ENCODE peak calls at places on chromosomes 11 and 22, in four cellular contexts. O is K562, M is HepG2, S is HCT116. H is an unnamed sample.

GRCh38 chr11:2974272-2974671 is 17.9 kb downstream of the NAP1L4 start:
- DNase-seq in O (no peak), M (no peak), S (no peak), H (no peak)

GRCh38 chr11:48237727-48238126 is 7.2 kb upstream of the OR4X2 start:
- DNase-seq in O (no peak), M (no peak), S (no peak), H (no peak)

GRCh38 chr11:78796956-78797355 is 222.3 kb upstream of the NARS2 start:
- DNase-seq in O (no peak), M (no peak), S (no peak), H (peak)

GRCh38 chr11:73286240-73286810 is 14.2 kb downstream of the P2RY6 start:
- DNase-seq in O (no peak), M (no peak), S (no peak), H (no peak)

GRCh38 chr11:48879256-48879655 is 104.4 kb downstream of the TRIM51G start:
- DNase-seq in O (no peak), M (no peak), S (no peak), H (no peak)

GRCh38 chr22:28909375-28909774 is 26.0 kb downstream of the ZNRF3 start:
- DNase-seq in O (peak), M (no peak), S (no peak), H (no peak)

GRCh38 chr11:114847599-114847998 is 169.3 kb downstream of the NXPE2 start:
- DNase-seq in O (no peak), M (no peak), S (no peak), H (no peak)

GRCh38 chr11:36450391-36450714 is 59.7 kb downstream of the TRAF6 start:
- DNase-seq in O (no peak), M (no peak), S (no peak), H (no peak)

GRCh38 chr11:7977251-7977917 is 9.8 kb upstream of the EIF3F start:
- DNase-seq in O (no peak), M (no peak), S (no peak), H (peak)

GRCh38 chr11:66218846-66219620 is 49.4 kb upstream of the RAB1B start:
- DNase-seq in O (no peak), M (no peak), S (no peak), H (no peak)

GRCh38 chr11:66216911-66217310 is 51.5 kb upstream of the RAB1B start:
- DNase-seq in O (no peak), M (no peak), S (no peak), H (no peak)

GRCh38 chr11:66219846-66220565 is 48.4 kb upstream of the RAB1B start:
- DNase-seq in O (no peak), M (no peak), S (no peak), H (no peak)

GRCh38 chr11:66220566-66220935 is 47.9 kb upstream of the RAB1B start:
- DNase-seq in O (no peak), M (no peak), S (no peak), H (no peak)

GRCh38 chr11:66218026-66218425 is 50.4 kb upstream of the RAB1B start:
- DNase-seq in O (no peak), M (no peak), S (no peak), H (no peak)
- TF ChIP-seq TCF7L2 in O (no peak), M (no peak), S (no peak), H (no peak)

GRCh38 chr22:27168681-27169080 is 511.3 kb downstream of the MIAT start:
- DNase-seq in O (no peak), M (no peak), S (no peak), H (no peak)
- TF ChIP-seq REST in O (no peak), M (no peak), S (no peak), H (no peak)

DNA sequence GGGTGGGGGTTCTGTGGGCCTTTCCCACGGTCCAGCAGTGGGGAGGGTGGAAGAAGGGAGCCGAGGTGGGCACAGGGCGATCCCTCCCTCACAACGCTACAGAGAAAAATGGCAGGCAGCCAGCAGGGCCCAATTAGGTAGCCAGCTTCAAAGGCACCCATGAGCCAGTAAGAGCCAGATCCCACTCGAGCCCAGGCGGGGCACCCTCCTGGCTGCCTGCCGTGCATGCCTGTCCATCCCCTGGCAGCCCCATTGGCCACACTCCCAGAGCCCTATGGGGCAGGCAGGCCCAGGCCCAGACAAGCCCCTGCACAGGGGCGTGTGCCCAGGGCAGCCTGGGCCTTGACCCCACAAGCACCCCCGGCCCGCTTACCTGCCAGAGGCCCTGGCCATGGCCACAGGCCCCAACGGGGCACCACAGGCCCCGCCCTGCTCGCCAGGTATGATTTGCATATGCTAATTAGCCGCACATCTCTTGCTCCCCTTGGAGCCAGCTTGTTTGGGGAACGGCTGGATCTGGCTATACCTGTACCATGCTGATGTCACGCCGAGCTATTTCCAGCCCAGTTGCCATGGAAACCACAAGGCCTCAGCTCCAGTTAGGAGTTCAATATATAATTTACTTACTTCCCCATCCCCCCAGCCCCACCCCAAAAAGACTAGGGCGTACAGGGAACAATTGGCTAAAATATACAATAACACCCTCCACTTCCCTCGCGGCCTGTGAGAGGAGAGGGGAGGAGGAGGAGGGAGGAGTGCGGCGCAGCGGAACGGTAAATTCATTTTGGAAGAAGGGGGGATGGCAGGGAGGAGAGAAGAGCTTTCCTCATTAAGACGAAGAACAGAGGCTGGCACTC is 47.5 kb upstream of the TCF20 start:
- DNase-seq in O (no peak), M (no peak), S (no peak), H (no peak)
- TF ChIP-seq TCF7L2 in O (no peak), M (no peak), S (peak), H (no peak)

GRCh38 chr22:36171941-36172340 is 11.4 kb upstream of the APOL3 start:
- DNase-seq in O (no peak), M (no peak), S (no peak), H (no peak)
- TF ChIP-seq REST in O (no peak), M (no peak), S (no peak), H (no peak)

GRCh38 chr11:104897891-104898684 is at the start of gene CASP12:
- DNase-seq in O (no peak), M (no peak), S (no peak), H (no peak)
- TF ChIP-seq TCF7L2 in O (no peak), M (no peak), S (no peak), H (no peak)

GRCh38 chr11:28835790-28836189 is 727.6 kb downstream of the METTL15 start:
- DNase-seq in O (no peak), M (no peak), S (no peak), H (no peak)

GRCh38 chr11:28834877-28835276 is 726.7 kb downstream of the METTL15 start:
- DNase-seq in O (no peak), M (no peak), S (no peak), H (no peak)

GRCh38 chr11:28835317-28835716 is 727.1 kb downstream of the METTL15 start:
- DNase-seq in O (no peak), M (no peak), S (no peak), H (no peak)

GRCh38 chr11:28837599-28837998 is 729.4 kb downstream of the METTL15 start:
- DNase-seq in O (no peak), M (no peak), S (no peak), H (no peak)

GRCh38 chr11:28836285-28837081 is 728.3 kb downstream of the METTL15 start:
- DNase-seq in O (no peak), M (peak), S (no peak), H (peak)
- TF ChIP-seq REST in O (no peak), M (no peak), S (no peak), H (no peak)

GRCh38 chr22:25668437-25668836 is 73.6 kb upstream of the MYO18B start:
- DNase-seq in O (no peak), M (peak), S (no peak), H (no peak)
- TF ChIP-seq TCF7L2 in O (no peak), M (peak), S (peak), H (no peak)

GRCh38 chr11:11011617-11012016 is 153.8 kb upstream of the ZBED5 start:
- DNase-seq in O (no peak), M (no peak), S (no peak), H (no peak)

GRCh38 chr11:11016123-11016522 is 158.3 kb upstream of the ZBED5 start:
- DNase-seq in O (no peak), M (no peak), S (no peak), H (no peak)

DNA sequence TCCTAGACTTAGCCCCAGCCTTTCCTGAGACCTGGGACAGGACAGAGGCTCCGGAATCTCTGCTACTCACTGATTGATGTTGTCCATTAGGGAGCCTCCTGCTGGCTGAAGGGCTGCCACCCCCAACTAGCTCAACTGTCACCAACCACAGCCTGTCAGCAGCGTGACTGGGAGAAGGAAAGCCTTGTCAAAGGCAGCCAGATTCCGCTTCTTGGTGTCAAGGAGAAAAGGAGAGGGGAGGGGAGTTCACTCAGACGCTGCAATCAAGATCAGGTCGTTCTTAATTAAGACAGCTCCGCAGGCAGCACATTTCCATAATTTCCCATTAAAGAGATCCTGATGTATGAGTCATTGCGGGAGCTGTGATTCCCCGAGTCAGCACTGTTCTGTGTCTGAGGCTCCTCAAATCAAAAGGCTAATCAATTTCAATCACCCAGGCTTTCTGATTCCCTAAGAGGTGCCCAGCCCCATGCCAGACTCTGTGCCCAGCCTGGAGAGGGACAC is 152.8 kb upstream of the ZBED5 start:
- DNase-seq in O (peak), M (peak), S (peak), H (no peak)
- TF ChIP-seq REST in O (no peak), M (no peak), S (no peak), H (no peak)

DNA sequence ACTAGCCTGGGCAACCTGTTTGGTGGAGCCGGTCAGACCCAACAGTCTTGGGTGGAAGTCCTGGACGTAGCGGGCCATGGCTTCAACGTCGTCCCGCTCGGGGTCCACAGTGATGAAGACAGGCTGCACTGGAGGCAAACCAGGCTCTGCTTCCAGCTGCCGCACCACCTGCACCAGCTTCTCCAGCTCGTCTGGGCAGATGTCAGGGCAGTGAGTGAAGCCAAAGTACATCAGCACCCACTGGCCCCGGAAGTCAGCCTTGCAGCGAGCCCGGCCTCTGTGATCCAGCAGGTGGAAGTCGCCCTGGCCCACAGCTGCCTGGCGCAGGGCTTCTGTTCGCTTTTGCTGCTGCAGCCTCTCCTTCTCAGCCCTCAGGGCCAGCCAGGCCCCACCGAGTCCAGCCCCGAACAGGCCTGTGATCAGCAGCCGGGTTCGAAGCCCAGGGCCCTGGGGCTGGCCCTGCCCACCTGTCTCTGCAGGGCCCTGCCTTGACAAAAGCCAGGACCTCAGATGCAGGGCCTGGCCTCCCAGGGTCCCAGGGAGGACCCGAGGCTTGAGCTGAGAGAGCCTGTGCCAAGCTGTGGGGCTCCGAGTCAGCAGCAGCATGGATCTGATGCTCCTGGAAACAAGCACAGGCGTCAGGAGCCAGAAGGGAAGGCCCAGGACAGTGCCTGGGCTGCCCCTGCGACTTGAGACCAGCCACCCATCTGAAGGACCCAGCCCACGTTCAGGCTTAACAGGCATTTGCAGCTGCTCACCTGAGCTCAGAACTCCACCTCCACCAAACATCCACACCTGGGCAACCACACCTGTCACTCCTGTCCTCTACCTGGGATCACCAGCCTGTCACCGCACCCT is 1.4 kb downstream of the SCO2 start:
- DNase-seq in O (no peak), M (no peak), S (no peak), H (no peak)
- TF ChIP-seq TCF7L2 in O (no peak), M (no peak), S (no peak), H (no peak)

DNA sequence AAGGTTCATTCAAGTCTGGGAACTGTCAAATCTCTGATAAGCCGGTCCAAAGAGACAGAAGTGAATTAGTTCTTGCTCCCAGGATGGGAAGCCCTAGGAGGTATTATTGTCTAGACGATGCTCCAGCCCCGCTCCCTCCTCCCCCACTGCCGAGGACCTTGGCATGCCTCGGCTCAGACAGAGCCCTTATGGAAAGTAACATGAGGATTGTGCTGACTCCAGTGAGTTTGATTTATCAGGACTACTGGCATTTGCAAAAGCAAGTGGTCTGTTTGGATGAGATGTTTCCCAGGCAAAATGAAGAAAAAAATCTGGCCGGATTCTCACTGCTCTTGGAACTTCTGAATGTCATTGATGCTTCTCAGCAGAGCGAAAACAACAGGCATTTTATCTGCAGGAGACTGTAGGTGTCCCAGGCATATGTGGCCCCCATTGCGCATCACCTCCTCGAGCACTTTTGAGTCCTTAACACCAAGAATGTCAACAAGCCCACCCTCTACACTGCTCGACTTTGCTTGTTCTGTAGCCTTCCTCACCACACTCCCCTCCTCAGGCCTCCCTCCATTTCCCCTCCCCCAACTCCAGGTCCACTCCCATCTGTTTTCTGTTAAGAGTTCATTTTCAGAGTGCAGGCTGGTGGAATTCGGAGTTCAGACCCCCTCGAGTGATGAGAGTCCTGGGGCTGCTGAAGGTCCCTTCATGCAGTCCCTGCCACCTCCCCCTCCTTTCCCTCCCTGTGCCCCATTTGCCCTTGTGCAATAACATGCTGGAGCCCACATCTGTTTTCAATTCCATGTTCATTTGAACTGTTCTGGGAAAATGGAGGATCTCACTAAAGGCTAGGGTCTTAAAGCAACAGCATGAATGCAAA is 340.8 kb downstream of the ETS1 start:
- DNase-seq in O (no peak), M (no peak), S (no peak), H (no peak)
- TF ChIP-seq REST in O (no peak), M (no peak), S (no peak), H (no peak)